ENCODE peak calls at places on chromosomes 16 and 17, in seven cellular contexts. One of them, this sample, is unnamed.

GRCh38 chr16:88071908-88072307 is 120.7 kb downstream of the BANP start:
- DNase-seq in fibroblast of pulmonary artery: no peak
- DNase-seq in ACHN: no peak
- DNase-seq in mucosa of gallbladder: no peak
- DNase-seq in stimulated activated CD8-positive, alpha-beta memory T cell treated with anti-CD3 and anti-CD28 coated beads, Interleukin-4, amount 100 ng/mL, for 1 hour: no peak
- DNase-seq in ELR: no peak
- DNase-seq in effector memory CD4-positive, alpha-beta T cell: no peak
- DNase-seq in this sample: no peak

GRCh38 chr17:33816842-33817241 is 438.2 kb upstream of the CCL2 start:
- DNase-seq in fibroblast of pulmonary artery: no peak
- DNase-seq in ACHN: no peak
- DNase-seq in mucosa of gallbladder: no peak
- DNase-seq in stimulated activated CD8-positive, alpha-beta memory T cell treated with anti-CD3 and anti-CD28 coated beads, Interleukin-4, amount 100 ng/mL, for 1 hour: no peak
- DNase-seq in ELR: no peak
- DNase-seq in effector memory CD4-positive, alpha-beta T cell: no peak
- DNase-seq in this sample: no peak

GRCh38 chr17:83073389-83074063 is 5.9 kb upstream of the METRNL start:
- DNase-seq in fibroblast of pulmonary artery: no peak
- DNase-seq in ACHN: no peak
- DNase-seq in mucosa of gallbladder: peak; percentile 70
- DNase-seq in stimulated activated CD8-positive, alpha-beta memory T cell treated with anti-CD3 and anti-CD28 coated beads, Interleukin-4, amount 100 ng/mL, for 1 hour: no peak
- DNase-seq in ELR: peak; percentile 60
- DNase-seq in effector memory CD4-positive, alpha-beta T cell: no peak
- DNase-seq in this sample: no peak

GRCh38 chr17:34220776-34221390 is 34.2 kb upstream of the CCL2 start:
- DNase-seq in fibroblast of pulmonary artery: peak; percentile 55
- DNase-seq in ACHN: no peak
- DNase-seq in mucosa of gallbladder: no peak
- DNase-seq in stimulated activated CD8-positive, alpha-beta memory T cell treated with anti-CD3 and anti-CD28 coated beads, Interleukin-4, amount 100 ng/mL, for 1 hour: no peak
- DNase-seq in ELR: no peak
- DNase-seq in effector memory CD4-positive, alpha-beta T cell: no peak
- DNase-seq in this sample: peak; percentile 66

GRCh38 chr17:69286257-69286656 is 40.7 kb downstream of the ABCA5 start:
- DNase-seq in fibroblast of pulmonary artery: no peak
- DNase-seq in ACHN: no peak
- DNase-seq in mucosa of gallbladder: no peak
- DNase-seq in stimulated activated CD8-positive, alpha-beta memory T cell treated with anti-CD3 and anti-CD28 coated beads, Interleukin-4, amount 100 ng/mL, for 1 hour: no peak
- DNase-seq in ELR: peak; percentile 68
- DNase-seq in effector memory CD4-positive, alpha-beta T cell: no peak
- DNase-seq in this sample: no peak

GRCh38 chr16:70432304-70432799 is 6.5 kb downstream of the ST3GAL2 start:
- DNase-seq in fibroblast of pulmonary artery: peak; percentile 49
- DNase-seq in ACHN: no peak
- DNase-seq in mucosa of gallbladder: no peak
- DNase-seq in stimulated activated CD8-positive, alpha-beta memory T cell treated with anti-CD3 and anti-CD28 coated beads, Interleukin-4, amount 100 ng/mL, for 1 hour: no peak
- DNase-seq in ELR: no peak
- DNase-seq in effector memory CD4-positive, alpha-beta T cell: no peak
- DNase-seq in this sample: peak; percentile 27

GRCh38 chr17:43094129-43094834 is 30.9 kb downstream of the BRCA1 start:
- DNase-seq in fibroblast of pulmonary artery: peak; percentile 3
- DNase-seq in ACHN: no peak
- DNase-seq in mucosa of gallbladder: no peak
- DNase-seq in stimulated activated CD8-positive, alpha-beta memory T cell treated with anti-CD3 and anti-CD28 coated beads, Interleukin-4, amount 100 ng/mL, for 1 hour: no peak
- DNase-seq in ELR: peak; percentile 44
- DNase-seq in effector memory CD4-positive, alpha-beta T cell: no peak
- DNase-seq in this sample: no peak

GRCh38 chr17:8630802-8631553 is 453 bp upstream of the MYH10 start:
- DNase-seq in fibroblast of pulmonary artery: peak; percentile 100
- DNase-seq in ACHN: peak; percentile 100
- DNase-seq in mucosa of gallbladder: peak; percentile 98
- DNase-seq in stimulated activated CD8-positive, alpha-beta memory T cell treated with anti-CD3 and anti-CD28 coated beads, Interleukin-4, amount 100 ng/mL, for 1 hour: peak; percentile 56
- DNase-seq in ELR: peak; percentile 100
- DNase-seq in effector memory CD4-positive, alpha-beta T cell: peak; percentile 50
- DNase-seq in this sample: peak; percentile 100

GRCh38 chr17:63431939-63432804 is 13.9 kb downstream of the CYB561 start:
- DNase-seq in fibroblast of pulmonary artery: peak; percentile 67
- DNase-seq in ACHN: no peak
- DNase-seq in mucosa of gallbladder: no peak
- DNase-seq in stimulated activated CD8-positive, alpha-beta memory T cell treated with anti-CD3 and anti-CD28 coated beads, Interleukin-4, amount 100 ng/mL, for 1 hour: no peak
- DNase-seq in ELR: peak; percentile 61
- DNase-seq in effector memory CD4-positive, alpha-beta T cell: no peak
- DNase-seq in this sample: no peak

GRCh38 chr16:67552476-67552875 is 9.8 kb upstream of the CTCF start:
- DNase-seq in fibroblast of pulmonary artery: no peak
- DNase-seq in ACHN: no peak
- DNase-seq in mucosa of gallbladder: no peak
- DNase-seq in stimulated activated CD8-positive, alpha-beta memory T cell treated with anti-CD3 and anti-CD28 coated beads, Interleukin-4, amount 100 ng/mL, for 1 hour: no peak
- DNase-seq in ELR: no peak
- DNase-seq in effector memory CD4-positive, alpha-beta T cell: no peak
- DNase-seq in this sample: no peak

GRCh38 chr17:45262516-45263476 is 902 bp upstream of the SPATA32 start:
- DNase-seq in fibroblast of pulmonary artery: peak; percentile 60
- DNase-seq in ACHN: no peak
- DNase-seq in mucosa of gallbladder: no peak
- DNase-seq in stimulated activated CD8-positive, alpha-beta memory T cell treated with anti-CD3 and anti-CD28 coated beads, Interleukin-4, amount 100 ng/mL, for 1 hour: no peak
- DNase-seq in ELR: no peak
- DNase-seq in effector memory CD4-positive, alpha-beta T cell: no peak
- DNase-seq in this sample: no peak

GRCh38 chr16:81843243-81843582 is 64.1 kb downstream of the PLCG2 start:
- DNase-seq in fibroblast of pulmonary artery: peak; percentile 6
- DNase-seq in ACHN: peak; percentile 17
- DNase-seq in mucosa of gallbladder: no peak
- DNase-seq in stimulated activated CD8-positive, alpha-beta memory T cell treated with anti-CD3 and anti-CD28 coated beads, Interleukin-4, amount 100 ng/mL, for 1 hour: no peak
- DNase-seq in ELR: peak; percentile 20
- DNase-seq in effector memory CD4-positive, alpha-beta T cell: no peak
- DNase-seq in this sample: no peak

GRCh38 chr17:65121916-65122821 is 15.0 kb upstream of the RGS9 start:
- DNase-seq in fibroblast of pulmonary artery: no peak
- DNase-seq in ACHN: no peak
- DNase-seq in mucosa of gallbladder: no peak
- DNase-seq in stimulated activated CD8-positive, alpha-beta memory T cell treated with anti-CD3 and anti-CD28 coated beads, Interleukin-4, amount 100 ng/mL, for 1 hour: no peak
- DNase-seq in ELR: no peak
- DNase-seq in effector memory CD4-positive, alpha-beta T cell: no peak
- DNase-seq in this sample: peak; percentile 78

GRCh38 chr17:79747508-79748295 is 17.0 kb downstream of the ENPP7 start:
- DNase-seq in fibroblast of pulmonary artery: no peak
- DNase-seq in ACHN: no peak
- DNase-seq in mucosa of gallbladder: no peak
- DNase-seq in stimulated activated CD8-positive, alpha-beta memory T cell treated with anti-CD3 and anti-CD28 coated beads, Interleukin-4, amount 100 ng/mL, for 1 hour: no peak
- DNase-seq in ELR: no peak
- DNase-seq in effector memory CD4-positive, alpha-beta T cell: no peak
- DNase-seq in this sample: no peak

GRCh38 chr17:79142375-79142774 is 67.8 kb downstream of the ENGASE start:
- DNase-seq in fibroblast of pulmonary artery: no peak
- DNase-seq in ACHN: no peak
- DNase-seq in mucosa of gallbladder: no peak
- DNase-seq in stimulated activated CD8-positive, alpha-beta memory T cell treated with anti-CD3 and anti-CD28 coated beads, Interleukin-4, amount 100 ng/mL, for 1 hour: no peak
- DNase-seq in ELR: no peak
- DNase-seq in effector memory CD4-positive, alpha-beta T cell: no peak
- DNase-seq in this sample: no peak

GRCh38 chr17:17917394-17917793 is 54.8 kb downstream of the TOM1L2 start:
- DNase-seq in fibroblast of pulmonary artery: no peak
- DNase-seq in ACHN: no peak
- DNase-seq in mucosa of gallbladder: no peak
- DNase-seq in stimulated activated CD8-positive, alpha-beta memory T cell treated with anti-CD3 and anti-CD28 coated beads, Interleukin-4, amount 100 ng/mL, for 1 hour: no peak
- DNase-seq in ELR: no peak
- DNase-seq in effector memory CD4-positive, alpha-beta T cell: no peak
- DNase-seq in this sample: no peak

GRCh38 chr16:25893332-25893731 is 201.6 kb downstream of the HS3ST4 start:
- DNase-seq in fibroblast of pulmonary artery: no peak
- DNase-seq in ACHN: no peak
- DNase-seq in mucosa of gallbladder: no peak
- DNase-seq in stimulated activated CD8-positive, alpha-beta memory T cell treated with anti-CD3 and anti-CD28 coated beads, Interleukin-4, amount 100 ng/mL, for 1 hour: no peak
- DNase-seq in ELR: no peak
- DNase-seq in effector memory CD4-positive, alpha-beta T cell: no peak
- DNase-seq in this sample: no peak

GRCh38 chr17:7405413-7405881 is 1.6 kb upstream of the TMEM256 start:
- DNase-seq in fibroblast of pulmonary artery: no peak
- DNase-seq in ACHN: no peak
- DNase-seq in mucosa of gallbladder: no peak
- DNase-seq in stimulated activated CD8-positive, alpha-beta memory T cell treated with anti-CD3 and anti-CD28 coated beads, Interleukin-4, amount 100 ng/mL, for 1 hour: no peak
- DNase-seq in ELR: peak; percentile 37
- DNase-seq in effector memory CD4-positive, alpha-beta T cell: no peak
- DNase-seq in this sample: no peak

GRCh38 chr16:74321356-74321755 is 24.7 kb downstream of the PSMD7 start:
- DNase-seq in fibroblast of pulmonary artery: no peak
- DNase-seq in ACHN: no peak
- DNase-seq in mucosa of gallbladder: no peak
- DNase-seq in stimulated activated CD8-positive, alpha-beta memory T cell treated with anti-CD3 and anti-CD28 coated beads, Interleukin-4, amount 100 ng/mL, for 1 hour: no peak
- DNase-seq in ELR: no peak
- DNase-seq in effector memory CD4-positive, alpha-beta T cell: no peak
- DNase-seq in this sample: no peak

GRCh38 chr17:5555254-5555653 is 29.1 kb downstream of the NLRP1 start:
- DNase-seq in fibroblast of pulmonary artery: peak; percentile 82
- DNase-seq in ACHN: no peak
- DNase-seq in mucosa of gallbladder: no peak
- DNase-seq in stimulated activated CD8-positive, alpha-beta memory T cell treated with anti-CD3 and anti-CD28 coated beads, Interleukin-4, amount 100 ng/mL, for 1 hour: no peak
- DNase-seq in ELR: peak; percentile 69
- DNase-seq in effector memory CD4-positive, alpha-beta T cell: no peak
- DNase-seq in this sample: peak; percentile 9

GRCh38 chr16:71709231-71709781 is 15.2 kb downstream of the PHLPP2 start:
- DNase-seq in fibroblast of pulmonary artery: peak; percentile 29
- DNase-seq in ACHN: peak; percentile 31
- DNase-seq in mucosa of gallbladder: no peak
- DNase-seq in stimulated activated CD8-positive, alpha-beta memory T cell treated with anti-CD3 and anti-CD28 coated beads, Interleukin-4, amount 100 ng/mL, for 1 hour: no peak
- DNase-seq in ELR: peak; percentile 56
- DNase-seq in effector memory CD4-positive, alpha-beta T cell: no peak
- DNase-seq in this sample: peak; percentile 39

GRCh38 chr16:20944861-20945390 is 44.4 kb downstream of the LYRM1 start:
- DNase-seq in fibroblast of pulmonary artery: peak; percentile 43
- DNase-seq in ACHN: peak; percentile 16
- DNase-seq in mucosa of gallbladder: no peak
- DNase-seq in stimulated activated CD8-positive, alpha-beta memory T cell treated with anti-CD3 and anti-CD28 coated beads, Interleukin-4, amount 100 ng/mL, for 1 hour: no peak
- DNase-seq in ELR: peak; percentile 52
- DNase-seq in effector memory CD4-positive, alpha-beta T cell: peak; percentile 6
- DNase-seq in this sample: peak; percentile 53

GRCh38 chr17:55547027-55547670 is 35.9 kb upstream of the SMIM36 start:
- DNase-seq in fibroblast of pulmonary artery: peak; percentile 8
- DNase-seq in ACHN: no peak
- DNase-seq in mucosa of gallbladder: no peak
- DNase-seq in stimulated activated CD8-positive, alpha-beta memory T cell treated with anti-CD3 and anti-CD28 coated beads, Interleukin-4, amount 100 ng/mL, for 1 hour: no peak
- DNase-seq in ELR: no peak
- DNase-seq in effector memory CD4-positive, alpha-beta T cell: no peak
- DNase-seq in this sample: no peak

GRCh38 chr17:44688675-44689491 is 693 bp downstream of the CCDC43 start:
- DNase-seq in fibroblast of pulmonary artery: peak; percentile 20
- DNase-seq in ACHN: peak; percentile 17
- DNase-seq in mucosa of gallbladder: no peak
- DNase-seq in stimulated activated CD8-positive, alpha-beta memory T cell treated with anti-CD3 and anti-CD28 coated beads, Interleukin-4, amount 100 ng/mL, for 1 hour: no peak
- DNase-seq in ELR: peak; percentile 32
- DNase-seq in effector memory CD4-positive, alpha-beta T cell: no peak
- DNase-seq in this sample: peak; percentile 27

GRCh38 chr16:55685973-55686372 is 30.2 kb downstream of the SLC6A2 start:
- DNase-seq in fibroblast of pulmonary artery: no peak
- DNase-seq in ACHN: no peak
- DNase-seq in mucosa of gallbladder: no peak
- DNase-seq in stimulated activated CD8-positive, alpha-beta memory T cell treated with anti-CD3 and anti-CD28 coated beads, Interleukin-4, amount 100 ng/mL, for 1 hour: no peak
- DNase-seq in ELR: no peak
- DNase-seq in effector memory CD4-positive, alpha-beta T cell: no peak
- DNase-seq in this sample: no peak

GRCh38 chr16:56513972-56514371 is 5.9 kb downstream of the BBS2 start:
- DNase-seq in fibroblast of pulmonary artery: peak; percentile 77
- DNase-seq in ACHN: peak; percentile 79
- DNase-seq in mucosa of gallbladder: peak; percentile 70
- DNase-seq in stimulated activated CD8-positive, alpha-beta memory T cell treated with anti-CD3 and anti-CD28 coated beads, Interleukin-4, amount 100 ng/mL, for 1 hour: no peak
- DNase-seq in ELR: peak; percentile 78
- DNase-seq in effector memory CD4-positive, alpha-beta T cell: no peak
- DNase-seq in this sample: peak; percentile 85

GRCh38 chr16:76683051-76683450 is 405.9 kb downstream of the CNTNAP4 start:
- DNase-seq in fibroblast of pulmonary artery: no peak
- DNase-seq in ACHN: no peak
- DNase-seq in mucosa of gallbladder: no peak
- DNase-seq in stimulated activated CD8-positive, alpha-beta memory T cell treated with anti-CD3 and anti-CD28 coated beads, Interleukin-4, amount 100 ng/mL, for 1 hour: no peak
- DNase-seq in ELR: no peak
- DNase-seq in effector memory CD4-positive, alpha-beta T cell: no peak
- DNase-seq in this sample: no peak

GRCh38 chr17:58002973-58003372 is 4.1 kb downstream of the SRSF1 start:
- DNase-seq in fibroblast of pulmonary artery: no peak
- DNase-seq in ACHN: no peak
- DNase-seq in mucosa of gallbladder: no peak
- DNase-seq in stimulated activated CD8-positive, alpha-beta memory T cell treated with anti-CD3 and anti-CD28 coated beads, Interleukin-4, amount 100 ng/mL, for 1 hour: no peak
- DNase-seq in ELR: no peak
- DNase-seq in effector memory CD4-positive, alpha-beta T cell: no peak
- DNase-seq in this sample: no peak

GRCh38 chr17:12180644-12181261 is 160.1 kb downstream of the MAP2K4 start:
- DNase-seq in fibroblast of pulmonary artery: peak; percentile 74
- DNase-seq in ACHN: peak; percentile 53
- DNase-seq in mucosa of gallbladder: peak; percentile 33
- DNase-seq in stimulated activated CD8-positive, alpha-beta memory T cell treated with anti-CD3 and anti-CD28 coated beads, Interleukin-4, amount 100 ng/mL, for 1 hour: no peak
- DNase-seq in ELR: peak; percentile 70
- DNase-seq in effector memory CD4-positive, alpha-beta T cell: no peak
- DNase-seq in this sample: peak; percentile 72

GRCh38 chr16:50917941-50918340 is 176.1 kb downstream of the CYLD start:
- DNase-seq in fibroblast of pulmonary artery: no peak
- DNase-seq in ACHN: no peak
- DNase-seq in mucosa of gallbladder: no peak
- DNase-seq in stimulated activated CD8-positive, alpha-beta memory T cell treated with anti-CD3 and anti-CD28 coated beads, Interleukin-4, amount 100 ng/mL, for 1 hour: no peak
- DNase-seq in ELR: no peak
- DNase-seq in effector memory CD4-positive, alpha-beta T cell: no peak
- DNase-seq in this sample: no peak